ENCODE peak calls at places on chromosomes 12 and 14, in six cellular contexts. Q is AG10803, B is lower leg skin, H is cardiac muscle cell, D is endodermal cell, N is uterus. M is an unnamed sample.

GRCh38 chr12:115012861-115013667 is 329.1 kb upstream of the TBX3 start:
- DNase-seq in Q (no peak), B (no peak), H (no peak), D (no peak), N (no peak), M (no peak)

GRCh38 chr12:99767809-99768208 is 120.3 kb downstream of the GARIN6 start:
- DNase-seq in Q (peak; percentile 34), B (no peak), H (peak; percentile 40), D (no peak), N (no peak), M (peak; percentile 37)

GRCh38 chr14:89011327-89011726 is 186.9 kb downstream of the TTC8 start:
- DNase-seq in Q (no peak), B (no peak), H (no peak), D (no peak), N (no peak), M (no peak)

GRCh38 chr12:64877363-64878004 is 53.0 kb downstream of the TBC1D30 start:
- DNase-seq in Q (no peak), B (no peak), H (peak; percentile 4), D (no peak), N (no peak), M (no peak)

GRCh38 chr12:55729592-55730446 is 1.0 kb upstream of the CD63 start:
- DNase-seq in Q (peak; percentile 89), B (peak; percentile 98), H (peak; percentile 98), D (peak; percentile 98), N (peak; percentile 93), M (peak; percentile 96)

GRCh38 chr12:19036673-19037357 is 92.7 kb upstream of the PLEKHA5 start:
- DNase-seq in Q (no peak), B (no peak), H (peak; percentile 65), D (no peak), N (no peak), M (peak; percentile 34)

GRCh38 chr14:95490127-95490526 is 26.3 kb downstream of the SYNE3 start:
- DNase-seq in Q (no peak), B (no peak), H (no peak), D (no peak), N (no peak), M (no peak)

GRCh38 chr14:29759521-29760340 is 167.9 kb downstream of the PRKD1 start:
- DNase-seq in Q (peak; percentile 10), B (no peak), H (peak; percentile 25), D (no peak), N (no peak), M (no peak)

GRCh38 chr12:989751-990278 is 1.2 kb upstream of the ERC1 start:
- DNase-seq in Q (peak; percentile 86), B (no peak), H (peak; percentile 74), D (peak; percentile 67), N (peak; percentile 29), M (peak; percentile 74)

DNA sequence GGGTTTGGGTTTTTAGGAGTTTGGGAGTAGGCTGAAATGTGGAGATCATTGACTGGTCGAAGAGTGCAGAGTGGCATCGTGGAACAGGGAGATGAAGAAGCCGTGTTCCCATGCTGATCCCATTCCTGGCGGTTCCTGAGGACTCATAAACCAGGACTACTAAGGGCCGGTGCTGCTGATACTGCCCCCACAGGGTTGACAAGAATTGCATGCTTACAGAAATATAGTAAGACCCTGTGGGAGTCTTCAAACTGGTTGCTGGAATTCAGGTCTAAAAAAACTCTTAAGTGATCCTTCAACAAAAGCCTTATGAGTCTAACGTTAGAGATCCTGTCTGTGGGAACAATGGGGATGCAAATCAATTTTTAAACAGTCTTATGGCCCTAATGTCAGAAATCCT is 64.0 kb upstream of the ARHGAP5 start:
- DNase-seq in Q (no peak), B (no peak), H (peak; percentile 11), D (peak; percentile 73), N (no peak), M (no peak)
- TF ChIP-seq CTCF in Q (peak; percentile 4), B (no peak), H (peak; percentile 8), D (peak; percentile 76), N (no peak), M (peak; percentile 12)

GRCh38 chr14:69571879-69572633 is 2.6 kb downstream of the CCDC177 start:
- DNase-seq in Q (no peak), B (no peak), H (peak; percentile 55), D (peak; percentile 87), N (no peak), M (peak; percentile 31)
- H3K4me3 ChIP-seq in Q (peak overlapping the region; percentile 20), B (peak overlapping the region; percentile 30), H (peak overlapping the region; percentile 24), D (no peak overlapping the region), N (peak overlapping the region; percentile 34), M (no peak overlapping the region)

DNA sequence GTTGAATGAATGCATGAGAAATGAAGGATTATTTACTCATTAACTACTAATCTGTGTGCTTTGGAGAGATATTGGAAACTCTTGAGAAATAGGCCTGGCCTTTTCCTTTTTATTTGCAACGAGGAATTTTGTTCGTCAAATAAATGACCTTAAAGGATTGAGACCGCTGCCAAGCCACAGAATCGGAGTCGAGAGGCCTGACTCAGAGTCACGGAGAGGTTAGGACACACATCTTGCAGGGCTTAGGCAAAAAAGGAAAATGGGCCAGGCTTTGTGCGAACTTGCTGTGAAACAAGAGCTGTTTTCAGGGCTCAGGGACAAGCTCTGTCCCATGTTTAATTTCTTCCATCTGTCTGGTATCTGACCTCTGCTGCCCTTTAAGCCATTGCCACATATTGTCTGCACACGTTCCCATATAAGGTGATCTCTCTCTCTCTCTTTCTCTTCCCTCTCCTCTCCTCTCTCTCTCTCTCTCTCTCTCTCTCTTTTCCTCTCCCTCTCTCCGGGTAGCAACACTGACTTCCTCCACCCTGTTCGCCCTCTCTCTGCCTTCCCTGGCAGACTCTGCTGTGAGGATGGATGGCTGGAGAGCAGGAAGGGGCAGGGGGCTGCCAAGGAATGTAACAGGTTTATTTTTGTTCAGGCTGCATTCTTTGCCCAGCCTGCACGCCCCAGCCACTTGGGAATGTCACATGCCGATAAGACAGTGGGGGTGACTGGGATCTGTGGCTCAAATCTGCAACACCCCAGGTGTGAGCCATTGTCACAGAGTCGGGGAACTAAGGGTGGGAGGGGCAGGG is 14.9 kb upstream of the IFT81 start:
- DNase-seq in Q (peak; percentile 100), B (peak; percentile 95), H (peak; percentile 99), D (peak; percentile 87), N (peak; percentile 95), M (peak; percentile 98)
- TF ChIP-seq CTCF in Q (no peak), B (no peak), H (no peak), D (no peak), N (peak; percentile 36), M (no peak)

GRCh38 chr14:55689971-55690871 is 110.2 kb downstream of the KTN1 start:
- DNase-seq in Q (no peak), B (no peak), H (no peak), D (no peak), N (no peak), M (no peak)
- H3K4me3 ChIP-seq in Q (no peak overlapping the region), B (no peak overlapping the region), H (no peak overlapping the region), D (no peak overlapping the region), N (no peak overlapping the region), M (no peak overlapping the region)

GRCh38 chr12:47746073-47746472 is 12.6 kb downstream of the RAPGEF3 start:
- DNase-seq in Q (no peak), B (no peak), H (no peak), D (no peak), N (no peak), M (no peak)

GRCh38 chr12:47746523-47746922 is 12.2 kb downstream of the RAPGEF3 start:
- DNase-seq in Q (no peak), B (no peak), H (no peak), D (no peak), N (no peak), M (no peak)

GRCh38 chr12:47748507-47748828 is 10.2 kb downstream of the RAPGEF3 start:
- DNase-seq in Q (no peak), B (no peak), H (no peak), D (no peak), N (no peak), M (no peak)

GRCh38 chr12:47747596-47748506 is 10.8 kb downstream of the RAPGEF3 start:
- DNase-seq in Q (no peak), B (peak; percentile 86), H (no peak), D (no peak), N (no peak), M (no peak)

DNA sequence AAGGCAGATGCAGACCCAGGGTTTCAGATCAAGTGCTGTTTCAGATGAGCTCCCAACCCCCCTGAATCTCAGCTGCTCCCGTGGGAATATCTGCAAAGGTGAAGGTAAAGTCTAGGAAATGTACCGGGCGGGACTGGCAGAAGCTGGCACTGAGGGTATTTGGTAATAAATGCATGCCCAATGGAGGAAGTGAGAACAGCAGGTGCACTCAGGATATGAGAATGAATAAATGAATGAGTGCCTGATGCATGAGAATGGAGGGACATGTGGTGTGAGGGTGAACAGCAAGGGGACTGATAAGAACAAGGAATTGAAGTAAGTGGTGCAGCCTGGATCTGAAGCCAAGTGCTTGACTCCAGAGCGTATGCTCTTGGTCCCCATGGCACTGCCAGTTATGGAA is 11.6 kb downstream of the RAPGEF3 start:
- DNase-seq in Q (no peak), B (no peak), H (no peak), D (no peak), N (no peak), M (no peak)
- TF ChIP-seq CTCF in Q (no peak), B (no peak), H (no peak), D (no peak), N (no peak), M (no peak)

GRCh38 chr12:24797901-24798300 is 151.0 kb downstream of the BCAT1 start:
- DNase-seq in Q (no peak), B (no peak), H (no peak), D (no peak), N (no peak), M (no peak)

GRCh38 chr12:24798335-24798734 is 150.6 kb downstream of the BCAT1 start:
- DNase-seq in Q (no peak), B (no peak), H (no peak), D (no peak), N (no peak), M (no peak)

GRCh38 chr12:24808651-24809050 is 140.2 kb downstream of the BCAT1 start:
- DNase-seq in Q (no peak), B (no peak), H (no peak), D (no peak), N (no peak), M (no peak)

DNA sequence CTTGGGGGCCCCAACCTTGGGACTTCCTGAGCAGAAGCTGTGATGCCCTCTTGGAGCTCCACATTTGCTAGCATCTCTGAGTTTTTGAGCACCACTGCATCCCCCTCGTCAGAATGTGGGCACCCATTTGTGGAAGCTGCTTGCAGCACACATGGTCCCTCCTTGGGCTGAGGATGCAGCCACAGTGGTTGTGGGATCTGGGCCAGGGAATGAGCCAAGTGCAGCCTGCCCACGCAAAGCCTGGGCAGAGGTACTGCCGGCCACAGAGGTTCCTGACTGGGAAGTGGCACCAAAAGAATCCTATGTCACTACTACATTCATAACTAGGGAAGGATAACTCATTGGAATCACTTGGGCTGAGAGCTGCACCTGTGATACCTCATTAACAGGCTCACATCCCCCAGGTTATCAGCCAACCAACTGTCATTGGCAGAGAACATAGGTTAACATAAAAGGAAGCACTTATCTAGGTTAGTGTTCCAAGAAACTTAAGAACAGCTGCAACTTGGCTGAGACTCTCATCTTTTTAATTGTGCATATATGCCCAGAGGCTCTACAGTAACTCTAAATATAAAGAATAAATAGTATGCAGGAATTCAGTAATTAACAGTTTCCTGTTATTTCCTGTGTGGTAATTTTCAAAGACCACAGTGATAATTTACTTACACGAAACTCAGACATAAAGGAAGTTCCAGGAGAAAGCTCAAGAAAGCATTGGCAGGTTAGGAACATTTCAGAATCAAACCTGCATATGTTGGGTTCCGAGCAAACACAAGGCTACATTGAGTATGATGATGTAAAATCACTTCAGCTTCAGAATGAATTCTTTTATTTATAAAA is 145.3 kb downstream of the BCAT1 start:
- DNase-seq in Q (no peak), B (no peak), H (no peak), D (no peak), N (no peak), M (no peak)
- H3K4me3 ChIP-seq in Q (no peak overlapping the region), B (no peak overlapping the region), H (no peak overlapping the region), D (no peak overlapping the region), N (no peak overlapping the region), M (no peak overlapping the region)